ENCODE peak calls at places on chromosome 16, in six cellular contexts. One of them, this sample, is unnamed.

GRCh38 chr16:83338941-83339340 is 468.8 kb upstream of the HSBP1 start:
- DNase-seq in LHCN-M2: peak; percentile 44
- DNase-seq in substantia nigra: no peak
- DNase-seq in naive B cell: no peak
- DNase-seq in nucleus accumbens: no peak
- DNase-seq in K562: no peak
- DNase-seq in this sample: no peak

GRCh38 chr16:49598386-49599170 is 225.0 kb downstream of the C16orf78 start:
- DNase-seq in LHCN-M2: no peak
- DNase-seq in substantia nigra: no peak
- DNase-seq in naive B cell: no peak
- DNase-seq in K562: no peak
- DNase-seq in nucleus accumbens: no peak
- DNase-seq in this sample: no peak

GRCh38 chr16:25608002-25608401 is 83.8 kb upstream of the HS3ST4 start:
- DNase-seq in nucleus accumbens: no peak
- DNase-seq in substantia nigra: no peak
- DNase-seq in LHCN-M2: no peak
- DNase-seq in K562: peak; percentile 11
- DNase-seq in naive B cell: no peak
- DNase-seq in this sample: no peak

GRCh38 chr16:61813339-61813738 is 222.9 kb downstream of the CDH8 start:
- DNase-seq in nucleus accumbens: no peak
- DNase-seq in LHCN-M2: no peak
- DNase-seq in substantia nigra: no peak
- DNase-seq in K562: no peak
- DNase-seq in naive B cell: no peak
- DNase-seq in this sample: no peak

GRCh38 chr16:69270831-69271230 is 40.3 kb upstream of the VPS4A start:
- DNase-seq in LHCN-M2: no peak
- DNase-seq in nucleus accumbens: no peak
- DNase-seq in K562: no peak
- DNase-seq in naive B cell: no peak
- DNase-seq in substantia nigra: no peak
- DNase-seq in this sample: no peak

GRCh38 chr16:31455601-31456314 is 3.5 kb upstream of the ARMC5 start:
- DNase-seq in naive B cell: no peak
- DNase-seq in LHCN-M2: no peak
- DNase-seq in substantia nigra: no peak
- DNase-seq in K562: peak; percentile 73
- DNase-seq in nucleus accumbens: no peak
- DNase-seq in this sample: no peak

GRCh38 chr16:56193951-56194726 is 2.9 kb downstream of the GNAO1 start:
- DNase-seq in LHCN-M2: no peak
- DNase-seq in nucleus accumbens: peak; percentile 81
- DNase-seq in naive B cell: peak; percentile 46
- DNase-seq in K562: peak; percentile 80
- DNase-seq in substantia nigra: peak; percentile 86
- DNase-seq in this sample: peak; percentile 90

GRCh38 chr16:55052335-55053070 is 121.8 kb downstream of the IRX5 start:
- DNase-seq in K562: no peak
- DNase-seq in LHCN-M2: no peak
- DNase-seq in nucleus accumbens: no peak
- DNase-seq in naive B cell: no peak
- DNase-seq in substantia nigra: no peak
- DNase-seq in this sample: no peak

GRCh38 chr16:55908641-55909040 is 33.5 kb upstream of the CES5A start:
- DNase-seq in substantia nigra: no peak
- DNase-seq in naive B cell: no peak
- DNase-seq in nucleus accumbens: no peak
- DNase-seq in K562: no peak
- DNase-seq in LHCN-M2: no peak
- DNase-seq in this sample: no peak

GRCh38 chr16:83802135-83802534 is 5.6 kb upstream of the HSBP1 start:
- DNase-seq in naive B cell: no peak
- DNase-seq in nucleus accumbens: no peak
- DNase-seq in LHCN-M2: peak; percentile 63
- DNase-seq in K562: no peak
- DNase-seq in substantia nigra: no peak
- DNase-seq in this sample: no peak

GRCh38 chr16:57858635-57859034 is 56.3 kb upstream of the KIFC3 start:
- DNase-seq in substantia nigra: no peak
- DNase-seq in naive B cell: no peak
- DNase-seq in LHCN-M2: no peak
- DNase-seq in nucleus accumbens: no peak
- DNase-seq in K562: no peak
- DNase-seq in this sample: no peak

GRCh38 chr16:22357635-22357971 is 16.8 kb downstream of the CDR2 start:
- DNase-seq in substantia nigra: no peak
- DNase-seq in naive B cell: peak; percentile 14
- DNase-seq in K562: no peak
- DNase-seq in LHCN-M2: no peak
- DNase-seq in nucleus accumbens: no peak
- DNase-seq in this sample: no peak

GRCh38 chr16:31537362-31537921 is 9.7 kb downstream of the AHSP start:
- DNase-seq in nucleus accumbens: no peak
- DNase-seq in LHCN-M2: no peak
- DNase-seq in substantia nigra: no peak
- DNase-seq in naive B cell: no peak
- DNase-seq in K562: no peak
- DNase-seq in this sample: no peak

GRCh38 chr16:31491778-31492418 is 9.0 kb downstream of the SLC5A2 start:
- DNase-seq in nucleus accumbens: no peak
- DNase-seq in K562: no peak
- DNase-seq in LHCN-M2: no peak
- DNase-seq in naive B cell: no peak
- DNase-seq in substantia nigra: no peak
- DNase-seq in this sample: no peak

GRCh38 chr16:84416407-84417321 is 48.3 kb downstream of the ATP2C2 start:
- DNase-seq in LHCN-M2: no peak
- DNase-seq in nucleus accumbens: no peak
- DNase-seq in K562: no peak
- DNase-seq in naive B cell: no peak
- DNase-seq in substantia nigra: no peak
- DNase-seq in this sample: no peak

GRCh38 chr16:24815052-24815451 is 30.7 kb upstream of the SLC5A11 start:
- DNase-seq in nucleus accumbens: no peak
- DNase-seq in naive B cell: no peak
- DNase-seq in substantia nigra: no peak
- DNase-seq in K562: no peak
- DNase-seq in LHCN-M2: no peak
- DNase-seq in this sample: no peak

GRCh38 chr16:2365895-2366294 is 25.4 kb upstream of the ABCA3 start:
- DNase-seq in naive B cell: no peak
- DNase-seq in nucleus accumbens: no peak
- DNase-seq in LHCN-M2: peak; percentile 83
- DNase-seq in substantia nigra: no peak
- DNase-seq in K562: no peak
- DNase-seq in this sample: no peak

GRCh38 chr16:65294154-65294553 is 172.3 kb upstream of the CDH11 start:
- DNase-seq in nucleus accumbens: no peak
- DNase-seq in LHCN-M2: no peak
- DNase-seq in naive B cell: no peak
- DNase-seq in K562: no peak
- DNase-seq in substantia nigra: no peak
- DNase-seq in this sample: no peak

GRCh38 chr16:66004706-66005105 is 361.8 kb upstream of the CDH5 start:
- DNase-seq in nucleus accumbens: no peak
- DNase-seq in K562: no peak
- DNase-seq in naive B cell: no peak
- DNase-seq in LHCN-M2: no peak
- DNase-seq in substantia nigra: no peak
- DNase-seq in this sample: no peak

GRCh38 chr16:58128721-58129096 is 472 bp downstream of the CFAP20 start:
- DNase-seq in nucleus accumbens: no peak
- DNase-seq in LHCN-M2: peak; percentile 29
- DNase-seq in substantia nigra: no peak
- DNase-seq in K562: peak; percentile 59
- DNase-seq in naive B cell: no peak
- DNase-seq in this sample: no peak

GRCh38 chr16:46583036-46583435 is 38.1 kb downstream of the SHCBP1 start:
- DNase-seq in K562: no peak
- DNase-seq in substantia nigra: no peak
- DNase-seq in nucleus accumbens: no peak
- DNase-seq in LHCN-M2: no peak
- DNase-seq in naive B cell: no peak
- DNase-seq in this sample: no peak

GRCh38 chr16:86925067-86925791 is 346.9 kb downstream of the FOXL1 start:
- DNase-seq in substantia nigra: no peak
- DNase-seq in K562: peak; percentile 43
- DNase-seq in nucleus accumbens: no peak
- DNase-seq in naive B cell: no peak
- DNase-seq in LHCN-M2: peak; percentile 62
- DNase-seq in this sample: no peak

GRCh38 chr16:27985981-27986380 is 77.5 kb downstream of the GSG1L start:
- DNase-seq in K562: no peak
- DNase-seq in naive B cell: no peak
- DNase-seq in LHCN-M2: no peak
- DNase-seq in substantia nigra: no peak
- DNase-seq in nucleus accumbens: no peak
- DNase-seq in this sample: no peak

GRCh38 chr16:76389126-76389525 is 111.9 kb downstream of the CNTNAP4 start:
- DNase-seq in naive B cell: no peak
- DNase-seq in nucleus accumbens: no peak
- DNase-seq in K562: no peak
- DNase-seq in substantia nigra: no peak
- DNase-seq in LHCN-M2: no peak
- DNase-seq in this sample: no peak

GRCh38 chr16:54812229-54812628 is 118.4 kb upstream of the IRX5 start:
- DNase-seq in nucleus accumbens: no peak
- DNase-seq in LHCN-M2: peak; percentile 31
- DNase-seq in K562: no peak
- DNase-seq in substantia nigra: no peak
- DNase-seq in naive B cell: no peak
- DNase-seq in this sample: no peak

This sample was measured in midbrain.